ENCODE peak calls at places on chromosome 14, in ten cellular contexts. X, R, B, I, Z, P, A, F, J and C are unnamed samples.

GRCh38 chr14:43790681-43791080 is 716.4 kb downstream of the FSCB start:
- DNase-seq in R (no peak), I (no peak), X (no peak), P (no peak), B (no peak), A (no peak), Z (no peak), F (no peak), J (no peak), C (no peak)

GRCh38 chr14:97177016-97177415 is 379.8 kb downstream of the VRK1 start:
- DNase-seq in X (peak), Z (no peak), P (peak), I (peak), F (no peak), A (no peak), B (no peak), J (no peak), R (no peak), C (peak)

GRCh38 chr14:92676448-92677086 is 71.9 kb downstream of the LGMN start:
- DNase-seq in X (no peak), J (no peak), I (no peak), Z (no peak), P (no peak), F (no peak), A (no peak), R (peak), B (no peak), C (peak)

GRCh38 chr14:63654346-63654745 is 12.7 kb upstream of the WDR89 start:
- DNase-seq in A (no peak), I (no peak), Z (peak), F (no peak), P (no peak), X (no peak), J (no peak), B (no peak), R (no peak), C (no peak)

GRCh38 chr14:99604766-99605298 is 825 bp upstream of the CCDC85C start:
- DNase-seq in Z (peak), P (peak), I (peak), X (no peak), F (peak), B (no peak), A (peak), R (no peak), J (no peak), C (peak)

GRCh38 chr14:75141967-75142366 is 15.1 kb upstream of the NEK9 start:
- DNase-seq in B (no peak), Z (peak), J (no peak), F (no peak), R (no peak), P (peak), I (peak), X (no peak), A (no peak), C (peak)

GRCh38 chr14:36657409-36658090 is 4.1 kb upstream of the PAX9 start:
- DNase-seq in I (no peak), Z (peak), B (no peak), F (no peak), R (peak), A (peak), X (no peak), J (no peak), P (no peak), C (no peak)

GRCh38 chr14:95267306-95267705 is 52.4 kb downstream of the CLMN start:
- DNase-seq in J (no peak), F (no peak), B (no peak), I (no peak), R (no peak), Z (no peak), A (no peak), P (no peak), X (no peak), C (peak)

GRCh38 chr14:100027771-100028490 is 37.3 kb upstream of the EVL start:
- DNase-seq in A (no peak), X (no peak), F (no peak), B (no peak), R (no peak), P (no peak), J (no peak), I (no peak), Z (no peak), C (no peak)

GRCh38 chr14:38350102-38350501 is 94.2 kb upstream of the CLEC14A start:
- DNase-seq in I (no peak), B (no peak), F (no peak), X (no peak), J (no peak), A (no peak), P (no peak), Z (no peak), R (no peak), C (no peak)

GRCh38 chr14:72775923-72776554 is 117.9 kb downstream of the DPF3 start:
- DNase-seq in B (no peak), I (no peak), P (no peak), Z (no peak), F (no peak), A (no peak), J (no peak), X (no peak), R (no peak), C (peak)

GRCh38 chr14:47150267-47150666 is 498.7 kb upstream of the RPL10L start:
- DNase-seq in A (no peak), X (no peak), J (no peak), P (no peak), I (no peak), Z (no peak), R (no peak), F (no peak), B (no peak), C (no peak)

GRCh38 chr14:91331761-91332447 is 85.7 kb downstream of the CCDC88C start:
- DNase-seq in P (no peak), B (no peak), I (no peak), R (peak), X (no peak), J (no peak), F (no peak), Z (no peak), A (no peak), C (no peak)

GRCh38 chr14:54622189-54622958 is 55.4 kb downstream of the SAMD4A start:
- DNase-seq in P (no peak), B (no peak), F (no peak), A (no peak), R (no peak), I (no peak), J (no peak), X (no peak), Z (no peak), C (peak)

GRCh38 chr14:94174622-94175402 is 690 bp downstream of the PPP4R4 start:
- DNase-seq in A (peak), F (peak), P (no peak), J (no peak), B (no peak), I (no peak), X (no peak), Z (peak), R (peak), C (no peak)

GRCh38 chr14:99752486-99753121 is 40.6 kb upstream of the EML1 start:
- DNase-seq in F (no peak), A (peak), R (peak), J (no peak), I (no peak), Z (peak), B (no peak), X (no peak), P (peak), C (no peak)

GRCh38 chr14:99995700-99996356 is 69.4 kb upstream of the EVL start:
- DNase-seq in A (peak), X (peak), F (no peak), Z (peak), R (no peak), J (peak), I (peak), B (no peak), P (peak), C (peak)

GRCh38 chr14:22466520-22466919 is 122.5 kb downstream of the DAD1 start:
- DNase-seq in I (peak), P (no peak), B (no peak), J (no peak), R (no peak), X (no peak), Z (peak), A (no peak), F (no peak), C (peak)

GRCh38 chr14:71212683-71213107 is 305.4 kb downstream of the PCNX1 start:
- DNase-seq in F (no peak), B (no peak), R (no peak), J (no peak), X (no peak), I (no peak), Z (peak), A (no peak), P (no peak), C (peak)

GRCh38 chr14:50312734-50313054 is 570 bp downstream of the DMAC2L start:
- DNase-seq in B (no peak), Z (no peak), P (no peak), J (peak), R (no peak), F (no peak), I (peak), A (no peak), X (no peak), C (no peak)

GRCh38 chr14:50308363-50308762 is 3.7 kb downstream of the L2HGDH start:
- DNase-seq in A (no peak), B (no peak), I (no peak), J (no peak), X (no peak), F (no peak), P (peak), R (no peak), Z (no peak), C (no peak)

GRCh38 chr14:50310445-50310844 is 1.6 kb downstream of the L2HGDH start:
- DNase-seq in P (no peak), Z (no peak), A (no peak), I (no peak), X (no peak), F (no peak), R (no peak), J (no peak), B (no peak), C (no peak)

GRCh38 chr14:50311337-50311973 is 574 bp downstream of the L2HGDH start:
- DNase-seq in J (no peak), A (no peak), I (no peak), B (no peak), P (no peak), Z (no peak), F (no peak), R (no peak), X (no peak), C (no peak)

DNA sequence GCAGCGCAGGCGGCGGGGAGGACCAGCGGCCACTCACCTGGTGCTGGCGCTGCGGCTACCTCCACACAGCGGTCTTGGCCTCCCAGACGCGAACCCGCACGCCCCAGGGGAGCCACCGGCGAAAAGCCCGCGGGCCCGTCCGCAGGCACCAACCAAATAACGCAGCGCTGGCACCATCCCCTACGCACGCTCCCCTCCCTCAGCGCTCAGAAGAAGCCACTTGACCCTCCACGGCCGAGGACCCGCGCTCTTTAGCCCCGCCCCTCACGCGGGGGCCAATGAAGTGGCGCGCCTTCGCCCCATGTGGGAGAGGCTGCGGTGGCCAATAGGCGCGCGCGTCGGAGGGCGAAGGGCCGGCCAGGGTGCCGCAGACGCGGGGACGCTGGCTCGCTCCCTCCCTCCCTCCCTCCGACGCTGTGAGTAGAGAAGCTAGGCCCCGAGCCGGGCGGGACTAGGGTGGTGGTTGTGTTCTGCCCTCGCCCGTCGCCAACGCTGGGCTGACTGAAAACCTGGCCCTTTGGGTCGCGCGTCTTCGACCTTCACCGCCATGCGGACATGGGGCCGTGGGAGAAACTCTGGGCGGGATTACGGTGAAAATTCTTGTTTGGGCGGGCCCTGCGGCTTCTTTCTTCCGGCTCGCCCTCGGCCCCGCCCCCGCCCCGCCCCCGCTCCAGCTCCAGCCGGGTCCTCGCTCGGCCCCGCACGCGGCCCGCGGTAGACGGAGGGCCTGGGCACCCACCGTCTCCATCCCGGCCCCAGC is at the start of the genes DMAC2L and L2HGDH:
- DNase-seq in J (peak), R (peak), B (peak), X (peak), A (peak), I (peak), F (peak), Z (peak), P (peak), C (peak)
- TF ChIP-seq CTCF in J (no peak), R (no peak), B (peak), X (peak), A (peak), I (peak), F (no peak), Z (no peak), P (no peak), C (no peak)

GRCh38 chr14:33916663-33917565 is 34.0 kb downstream of the EGLN3 start:
- DNase-seq in J (no peak), X (no peak), P (peak), F (no peak), A (no peak), B (no peak), R (no peak), Z (no peak), I (no peak), C (no peak)

GRCh38 chr14:33918256-33918655 is 32.6 kb downstream of the EGLN3 start:
- DNase-seq in P (no peak), B (no peak), J (no peak), A (no peak), Z (no peak), I (no peak), R (no peak), F (no peak), X (no peak), C (no peak)

GRCh38 chr14:33917664-33918063 is 33.2 kb downstream of the EGLN3 start:
- DNase-seq in P (no peak), B (no peak), R (no peak), X (no peak), J (no peak), A (no peak), I (no peak), Z (no peak), F (no peak), C (no peak)

GRCh38 chr14:33915682-33916081 is 35.2 kb downstream of the EGLN3 start:
- DNase-seq in F (no peak), J (no peak), I (no peak), Z (no peak), R (no peak), A (no peak), B (no peak), P (no peak), X (no peak), C (no peak)

GRCh38 chr14:33914676-33915516 is 36.0 kb downstream of the EGLN3 start:
- DNase-seq in Z (peak), J (no peak), B (no peak), R (no peak), F (no peak), X (peak), I (no peak), P (peak), A (peak), C (no peak)
- TF ChIP-seq CTCF in Z (no peak), J (no peak), B (no peak), R (no peak), F (no peak), X (no peak), I (no peak), P (no peak), A (no peak), C (no peak)

GRCh38 chr14:87179936-87180335 is 813.0 kb downstream of the GALC start:
- DNase-seq in X (no peak), I (no peak), Z (peak), P (no peak), F (no peak), A (no peak), R (no peak), J (no peak), B (no peak), C (no peak)
- TF ChIP-seq CTCF in X (no peak), I (no peak), Z (no peak), P (no peak), F (no peak), A (no peak), R (no peak), J (no peak), B (no peak), C (no peak)

DNA sequence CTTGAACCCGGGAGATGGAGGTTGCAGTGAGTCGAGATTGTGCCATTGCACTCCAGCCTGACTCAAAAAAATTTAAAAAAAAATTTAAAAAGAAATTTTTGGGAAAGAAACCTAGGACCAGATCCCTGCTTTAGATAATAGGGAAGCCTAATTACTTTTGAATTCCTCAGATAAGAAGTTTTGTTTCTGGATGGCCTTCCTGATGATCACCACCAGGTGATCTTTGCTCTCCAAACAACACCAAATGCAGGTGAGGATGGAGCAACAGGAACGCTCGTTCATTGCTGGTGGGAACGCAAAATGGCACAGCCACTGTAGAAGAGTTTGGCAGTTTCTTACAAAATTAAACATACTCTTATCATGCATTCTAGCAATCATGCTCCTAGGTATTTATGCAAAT is 28.5 kb upstream of the KLC1 start:
- DNase-seq in R (no peak), Z (no peak), I (no peak), F (no peak), J (no peak), X (no peak), A (no peak), P (no peak), B (no peak), C (no peak)
- TF ChIP-seq CTCF in R (no peak), Z (no peak), I (no peak), F (no peak), J (no peak), X (no peak), A (no peak), P (no peak), B (no peak), C (no peak)

DNA sequence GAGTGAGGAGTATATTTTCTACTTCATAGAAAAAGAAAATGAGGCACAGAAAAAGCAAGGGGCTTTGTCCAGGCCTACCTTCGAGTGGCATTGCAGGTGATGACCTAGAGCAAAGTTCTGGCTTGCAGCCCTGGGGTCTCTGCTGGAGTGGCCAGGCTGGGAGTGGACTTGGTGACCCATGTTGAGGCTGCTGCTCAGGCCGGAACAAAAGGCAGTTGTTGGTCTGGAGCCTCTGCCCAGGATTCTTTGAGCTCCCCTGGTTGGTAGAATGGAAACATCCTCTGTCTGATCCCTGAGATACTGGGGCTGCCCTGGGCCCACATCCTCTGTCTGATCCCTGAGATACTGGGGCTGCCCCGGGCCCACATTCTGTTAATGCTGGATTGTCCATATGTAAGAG is 86.1 kb downstream of the ADCK1 start:
- DNase-seq in X (no peak), P (no peak), I (no peak), R (no peak), F (no peak), B (peak), Z (no peak), J (no peak), A (no peak), C (no peak)
- TF ChIP-seq CTCF in X (no peak), P (no peak), I (no peak), R (no peak), F (no peak), B (no peak), Z (no peak), J (no peak), A (no peak), C (no peak)